ENCODE peak calls at places on chromosomes 2 and 18, in five cellular contexts. Z, U, O, N and T are unnamed samples.

GRCh38 chr2:85744771-85745601 is 8.8 kb upstream of the ATOH8 start:
- DNase-seq in Z (peak; percentile 70), U (no peak), O (peak; percentile 56), N (no peak), T (no peak)

GRCh38 chr2:201698588-201699226 is at the start of gene MPP4:
- DNase-seq in Z (peak; percentile 46), U (no peak), O (peak; percentile 12), N (no peak), T (no peak)

GRCh38 chr18:8894823-8895222 is 189.5 kb downstream of the MTCL1 start:
- DNase-seq in Z (no peak), U (no peak), O (no peak), N (no peak), T (no peak)

GRCh38 chr2:233832414-233832813 is 21.9 kb downstream of the HJURP start:
- DNase-seq in Z (peak; percentile 82), U (no peak), O (no peak), N (no peak), T (no peak)

GRCh38 chr2:146721486-146721885 is 1123.3 kb upstream of the ACVR2A start:
- DNase-seq in Z (no peak), U (no peak), O (no peak), N (no peak), T (no peak)

GRCh38 chr2:72146357-72147302 is 1.0 kb downstream of the CYP26B1 start:
- DNase-seq in Z (no peak), U (no peak), O (peak; percentile 39), N (no peak), T (no peak)

GRCh38 chr2:210092791-210093190 is 78.4 kb downstream of the KANSL1L start:
- DNase-seq in Z (no peak), U (no peak), O (no peak), N (no peak), T (no peak)

GRCh38 chr2:177628817-177629216 is 236.2 kb downstream of the AGPS start:
- DNase-seq in Z (no peak), U (no peak), O (no peak), N (no peak), T (no peak)

GRCh38 chr2:12043131-12043530 is 296.7 kb downstream of the LPIN1 start:
- DNase-seq in Z (no peak), U (no peak), O (no peak), N (no peak), T (no peak)

GRCh38 chr2:138071720-138072719 is 107.7 kb downstream of the HNMT start:
- DNase-seq in Z (peak; percentile 43), U (no peak), O (no peak), N (no peak), T (peak; percentile 35)

GRCh38 chr2:163641986-163642385 is 93.8 kb downstream of the FIGN start:
- DNase-seq in Z (peak; percentile 57), U (no peak), O (no peak), N (no peak), T (no peak)

GRCh38 chr2:39094717-39095363 is 26.0 kb downstream of the SOS1 start:
- DNase-seq in Z (peak; percentile 87), U (no peak), O (no peak), N (peak; percentile 71), T (no peak)

GRCh38 chr2:218260742-218261423 is at the start of gene GPBAR1:
- DNase-seq in Z (no peak), U (no peak), O (no peak), N (no peak), T (no peak)

GRCh38 chr2:95068256-95068655 is 42.7 kb downstream of the MAL start:
- DNase-seq in Z (no peak), U (no peak), O (no peak), N (no peak), T (no peak)

GRCh38 chr2:168231609-168232241 is 15.7 kb downstream of the STK39 start:
- DNase-seq in Z (no peak), U (no peak), O (no peak), N (no peak), T (no peak)

GRCh38 chr18:7369006-7369405 is 138.1 kb downstream of the LRRC30 start:
- DNase-seq in Z (no peak), U (no peak), O (no peak), N (no peak), T (no peak)

GRCh38 chr2:100289020-100289419 is 33.3 kb downstream of the LONRF2 start:
- DNase-seq in Z (no peak), U (no peak), O (no peak), N (no peak), T (no peak)

GRCh38 chr18:36818652-36819051 is 10.2 kb downstream of the TPGS2 start:
- DNase-seq in Z (no peak), U (no peak), O (no peak), N (no peak), T (no peak)

GRCh38 chr2:22784586-22784985 is 600.4 kb upstream of the KLHL29 start:
- DNase-seq in Z (no peak), U (no peak), O (no peak), N (no peak), T (no peak)

GRCh38 chr2:218963597-218963996 is 4.1 kb downstream of the CDK5R2 start:
- DNase-seq in Z (no peak), U (no peak), O (no peak), N (no peak), T (no peak)

GRCh38 chr2:176473177-176473576 is 203.9 kb downstream of the MTX2 start:
- DNase-seq in Z (peak; percentile 25), U (no peak), O (no peak), N (no peak), T (no peak)

GRCh38 chr2:28566441-28567075 is 70.7 kb downstream of the PLB1 start:
- DNase-seq in Z (peak; percentile 72), U (peak; percentile 97), O (peak; percentile 98), N (peak; percentile 8), T (peak; percentile 92)

GRCh38 chr18:74430231-74430630 is 26.9 kb downstream of the DIPK1C start:
- DNase-seq in Z (no peak), U (no peak), O (no peak), N (no peak), T (no peak)

GRCh38 chr18:75923169-75923568 is 495.7 kb upstream of the SMIM21 start:
- DNase-seq in Z (peak; percentile 1), U (no peak), O (no peak), N (no peak), T (peak; percentile 65)

GRCh38 chr2:45170191-45170975 is 161.1 kb upstream of the SIX2 start:
- DNase-seq in Z (no peak), U (no peak), O (no peak), N (no peak), T (no peak)

GRCh38 chr2:3214827-3215404 is 162.7 kb downstream of the EIPR1 start:
- DNase-seq in Z (no peak), U (no peak), O (no peak), N (no peak), T (no peak)

GRCh38 chr2:55408098-55408882 is 11.4 kb downstream of the CCDC88A start:
- DNase-seq in Z (peak; percentile 49), U (no peak), O (no peak), N (no peak), T (no peak)

GRCh38 chr18:73124165-73124564 is 256.4 kb upstream of the NETO1 start:
- DNase-seq in Z (peak; percentile 1), U (no peak), O (no peak), N (no peak), T (no peak)

GRCh38 chr2:198444800-198445287 is 640.5 kb downstream of the PLCL1 start:
- DNase-seq in Z (no peak), U (no peak), O (no peak), N (no peak), T (no peak)

GRCh38 chr2:198440833-198441232 is 636.4 kb downstream of the PLCL1 start:
- DNase-seq in Z (no peak), U (no peak), O (no peak), N (no peak), T (no peak)

GRCh38 chr2:198438326-198438725 is 633.9 kb downstream of the PLCL1 start:
- DNase-seq in Z (no peak), U (no peak), O (no peak), N (no peak), T (no peak)

GRCh38 chr2:198441246-198441645 is 636.9 kb downstream of the PLCL1 start:
- DNase-seq in Z (peak; percentile 5), U (no peak), O (no peak), N (no peak), T (no peak)

DNA sequence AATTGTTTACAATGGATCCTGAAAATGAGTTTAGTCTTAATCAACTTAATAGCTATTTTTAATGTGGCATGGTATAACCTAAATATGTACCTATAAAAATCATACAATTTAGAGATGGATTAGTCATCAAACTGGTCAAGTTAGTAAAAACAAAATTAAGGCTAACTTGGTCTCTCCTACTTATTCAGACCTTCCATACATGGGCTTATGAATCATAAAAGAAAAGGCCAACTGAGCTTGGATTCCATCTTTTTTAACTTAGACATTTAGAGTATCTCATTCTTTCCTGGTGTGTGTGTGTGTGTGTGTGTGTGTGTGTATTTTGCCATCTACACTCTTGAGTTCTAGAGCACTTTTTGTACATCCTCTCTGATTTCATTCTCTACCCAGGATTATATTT is 637.5 kb downstream of the PLCL1 start:
- DNase-seq in Z (peak; percentile 28), U (no peak), O (no peak), N (no peak), T (no peak)
- TF ChIP-seq RCOR1 in Z (no peak), U (no peak), O (no peak), N (no peak), T (no peak)

GRCh38 chr2:215171151-215171550 is 32.7 kb upstream of the ABCA12 start:
- DNase-seq in Z (no peak), U (no peak), O (no peak), N (peak; percentile 26), T (no peak)
- TF ChIP-seq RCOR1 in Z (no peak), U (no peak), O (no peak), N (no peak), T (no peak)

DNA sequence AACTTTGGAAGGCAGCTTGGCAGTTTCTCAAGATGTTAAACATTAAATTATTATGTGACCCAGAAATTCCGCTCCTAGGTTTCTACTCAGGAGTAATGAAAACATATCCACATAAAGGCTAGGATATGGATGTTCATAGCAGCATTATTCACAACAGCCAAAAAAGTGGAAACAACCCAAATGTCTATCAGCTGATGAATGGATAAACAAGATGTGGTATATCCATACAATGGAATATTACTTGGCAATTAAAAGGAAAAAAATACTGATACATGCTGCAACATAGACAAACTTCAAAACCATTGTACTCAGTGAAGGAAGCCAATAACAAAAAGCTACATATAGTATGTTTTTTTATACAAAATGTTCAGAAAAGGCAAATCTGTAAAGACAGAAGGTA is 12.4 kb upstream of the FAM228A start:
- DNase-seq in Z (no peak), U (no peak), O (no peak), N (no peak), T (no peak)
- TF ChIP-seq RCOR1 in Z (no peak), U (no peak), O (no peak), N (no peak), T (no peak)

GRCh38 chr2:193103064-193103463 is 908.3 kb upstream of the TMEFF2 start:
- DNase-seq in Z (no peak), U (no peak), O (no peak), N (no peak), T (peak; percentile 24)

DNA sequence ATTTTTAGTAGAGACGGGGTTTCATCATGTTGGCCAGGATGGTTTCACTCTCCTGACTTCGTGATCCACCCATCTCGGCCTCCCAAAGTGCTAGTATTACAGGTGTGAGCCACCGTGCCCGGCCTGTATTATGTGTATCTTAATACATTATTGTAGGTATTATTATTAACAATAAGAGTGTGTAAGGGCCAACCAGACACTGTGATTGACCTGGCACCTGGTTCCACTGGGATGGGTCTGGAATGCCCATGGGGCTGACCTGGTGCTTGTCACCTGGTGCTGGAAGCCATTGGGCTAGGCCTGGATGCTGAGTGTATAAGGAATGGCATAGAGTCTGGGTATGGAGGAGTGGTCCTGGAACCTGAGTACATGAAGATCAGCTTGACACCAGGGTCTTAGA is 906.9 kb upstream of the TMEFF2 start:
- DNase-seq in Z (no peak), U (no peak), O (no peak), N (no peak), T (no peak)
- TF ChIP-seq RCOR1 in Z (no peak), U (no peak), O (no peak), N (no peak), T (no peak)